ENCODE peak calls at places on chromosomes 4 and X, in five cellular contexts. V, G, F, N and H are unnamed samples.

GRCh38 chrX:120664081-120664480 is 34.2 kb upstream of the C1GALT1C1 start:
- DNase-seq in V (no peak), G (no peak), F (peak), N (peak), H (peak)

GRCh38 chr4:41216294-41217019 is 2.1 kb upstream of the APBB2 start:
- DNase-seq in V (peak), G (peak), F (peak), N (peak), H (peak)

GRCh38 chr4:86653237-86653865 is 59.2 kb downstream of the PTPN13 start:
- DNase-seq in V (peak), G (no peak), F (peak), N (peak), H (no peak)

GRCh38 chr4:86558799-86559198 is 35.3 kb upstream of the PTPN13 start:
- DNase-seq in V (no peak), G (no peak), F (no peak), N (no peak), H (peak)

GRCh38 chr4:180828455-180829018 is 1414.7 kb upstream of the TENM3 start:
- DNase-seq in V (no peak), G (no peak), F (peak), N (peak), H (peak)

GRCh38 chr4:139740121-139740520 is 74.5 kb downstream of the MGST2 start:
- DNase-seq in V (no peak), G (no peak), F (no peak), N (no peak), H (no peak)

GRCh38 chr4:77586953-77587383 is 18.7 kb upstream of the CXCL13 start:
- DNase-seq in V (no peak), G (no peak), F (no peak), N (no peak), H (peak)

GRCh38 chr4:53321151-53321987 is 44.5 kb downstream of the SCFD2 start:
- DNase-seq in V (no peak), G (no peak), F (peak), N (peak), H (peak)

DNA sequence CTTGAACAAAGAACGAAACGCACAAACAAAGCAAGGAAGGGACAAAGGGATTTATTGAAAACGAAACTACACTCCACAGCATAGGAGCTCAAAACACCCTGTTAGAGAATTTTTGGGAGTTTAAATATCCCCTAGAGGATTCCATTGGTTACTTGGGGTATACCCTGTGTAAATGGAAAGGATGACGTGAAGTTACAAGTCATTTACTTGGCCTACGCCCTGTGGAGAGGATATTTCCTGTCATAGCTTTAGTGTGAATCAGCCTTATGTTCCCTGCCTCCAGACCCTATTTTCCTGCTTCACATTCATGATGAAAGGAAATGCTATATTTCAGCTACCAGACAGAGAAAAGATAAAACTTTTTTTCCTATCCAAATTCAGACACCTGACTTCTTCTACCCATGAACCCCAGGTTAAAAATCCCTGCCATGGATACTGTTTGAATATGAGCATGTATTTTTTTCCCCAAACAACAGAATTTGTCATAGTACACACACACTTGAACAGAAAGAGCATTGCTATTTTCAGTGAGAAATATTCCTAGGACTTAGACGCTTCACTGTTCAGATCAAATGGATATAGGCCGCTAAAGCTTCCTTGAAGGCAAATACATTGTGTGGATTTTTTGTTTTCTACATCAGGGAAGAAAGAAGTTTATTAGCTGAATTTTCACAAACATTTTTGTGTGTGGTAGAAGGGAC is 20.4 kb downstream of the PIN4 start:
- DNase-seq in V (no peak), G (no peak), F (no peak), N (no peak), H (peak)
- H3K4me3 ChIP-seq in V (no peak), G (no peak), F (no peak), N (peak), H (no peak)

DNA sequence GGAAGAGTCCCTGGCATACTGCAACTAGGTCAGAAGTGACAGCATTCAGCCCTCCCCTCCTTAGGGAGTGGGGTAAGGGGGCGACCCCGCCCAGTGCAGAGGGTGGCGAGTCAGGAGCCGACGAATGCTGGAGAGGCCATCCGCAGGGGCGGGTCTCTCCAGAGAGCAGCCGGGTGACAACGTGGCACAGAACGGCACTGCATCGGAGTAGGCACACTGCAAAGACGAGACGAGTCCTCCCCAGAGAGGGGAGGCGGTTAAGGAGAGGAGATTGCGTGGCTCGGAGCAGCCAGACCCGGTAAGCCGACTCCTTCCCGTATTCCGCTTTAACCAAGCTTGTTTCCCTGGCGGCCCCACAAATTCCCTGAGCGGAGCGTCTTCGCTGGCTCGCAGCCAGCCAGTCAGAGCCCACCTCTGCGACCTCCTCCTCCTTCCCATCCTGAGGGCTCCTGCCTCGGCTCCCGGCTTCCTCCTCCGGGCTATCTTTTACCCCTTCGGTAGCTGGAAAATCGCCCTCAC is 54.9 kb downstream of the LINC00632 start:
- DNase-seq in V (no peak), G (no peak), F (no peak), N (peak), H (peak)
- H3K4me3 ChIP-seq in V (peak), G (peak), F (no peak), N (peak), H (peak)

GRCh38 chr4:98625399-98625798 is 33.0 kb downstream of the TSPAN5 start:
- DNase-seq in V (no peak), G (no peak), F (no peak), N (no peak), H (no peak)

GRCh38 chr4:98625920-98626319 is 32.5 kb downstream of the TSPAN5 start:
- DNase-seq in V (no peak), G (no peak), F (peak), N (no peak), H (no peak)

GRCh38 chr4:98627477-98627876 is 30.9 kb downstream of the TSPAN5 start:
- DNase-seq in V (no peak), G (no peak), F (no peak), N (no peak), H (peak)

GRCh38 chr4:98626350-98626749 is 32.1 kb downstream of the TSPAN5 start:
- DNase-seq in V (no peak), G (no peak), F (peak), N (no peak), H (peak)

DNA sequence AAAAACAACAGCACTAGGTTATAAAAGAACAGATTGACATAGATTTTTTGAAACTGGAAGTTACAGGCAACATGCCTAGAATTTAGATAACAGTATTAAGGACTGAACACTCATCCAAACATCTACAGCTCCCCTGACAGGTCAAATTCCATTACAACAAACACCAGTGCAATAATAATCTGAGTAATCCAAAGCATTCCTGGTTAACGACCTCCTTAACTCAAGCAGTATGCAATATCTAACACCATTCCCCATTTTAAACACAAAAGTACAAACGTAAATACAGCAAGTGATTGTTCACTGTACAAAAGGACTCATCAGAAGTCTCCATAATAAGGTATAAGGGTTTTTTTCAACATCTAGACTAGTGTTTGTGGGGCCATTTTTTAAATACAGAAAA is 30.5 kb downstream of the TSPAN5 start:
- DNase-seq in V (no peak), G (no peak), F (peak), N (no peak), H (peak)
- H3K4me3 ChIP-seq in V (no peak), G (no peak), F (peak), N (no peak), H (no peak)

GRCh38 chrX:68685722-68686683 is 38.5 kb downstream of the STARD8 start:
- DNase-seq in V (no peak), G (peak), F (no peak), N (peak), H (peak)
- H3K4me3 ChIP-seq in V (no peak), G (peak), F (no peak), N (peak), H (peak)

DNA sequence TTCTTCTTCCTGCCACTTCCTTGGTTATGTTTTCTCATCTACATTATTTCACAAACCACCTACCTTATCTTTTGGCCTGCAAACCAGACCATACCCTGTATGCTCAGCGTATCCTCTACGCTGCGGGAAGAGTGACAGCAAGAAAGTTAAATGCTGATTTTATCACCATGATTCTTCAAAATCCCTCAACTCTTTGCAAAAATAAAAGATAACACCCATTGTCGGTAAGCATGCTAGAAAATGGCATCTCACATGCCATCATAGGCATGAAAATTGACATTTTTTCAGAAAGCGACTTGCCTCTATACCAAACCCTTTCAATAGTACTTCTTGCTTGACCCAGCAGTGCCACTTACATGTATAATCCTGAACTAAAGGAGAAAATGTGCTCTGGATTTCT is 102.0 kb downstream of the HPGD start:
- DNase-seq in V (no peak), G (no peak), F (no peak), N (no peak), H (no peak)
- H3K4me3 ChIP-seq in V (no peak), G (no peak), F (no peak), N (no peak), H (no peak)

GRCh38 chr4:82560853-82561744 is 689 bp downstream of the TMEM150C start:
- DNase-seq in V (no peak), G (no peak), F (no peak), N (peak), H (no peak)
- H3K4me3 ChIP-seq in V (peak), G (peak), F (peak), N (peak), H (peak)